ENCODE peak calls at places on chromosomes 5 and 9, in eight cellular contexts. G is GM12865; X is tibial artery; T is naive thymus-derived CD4-positive, alpha-beta T cell; R is heart left ventricle; I is foreskin fibroblast; O is esophagus squamous epithelium; M is choroid plexus epithelial cell. Y is an unnamed sample.

GRCh38 chr5:75023368-75024159 is 28.8 kb downstream of the GCNT4 start:
- DNase-seq in G (no peak), T (peak), X (no peak), R (no peak), M (peak), I (no peak), O (no peak), Y (peak)

GRCh38 chr5:111153483-111153882 is 61.3 kb downstream of the WDR36 start:
- DNase-seq in R (no peak), G (no peak), M (no peak), I (no peak), T (no peak), O (no peak), X (no peak), Y (no peak)

GRCh38 chr5:956941-957729 is 51.5 kb upstream of the NKD2 start:
- DNase-seq in T (no peak), G (peak), M (peak), I (peak), O (no peak), R (no peak), X (no peak), Y (peak)

GRCh38 chr5:42531611-42532010 is 108.4 kb downstream of the GHR start:
- DNase-seq in O (no peak), T (no peak), G (no peak), X (no peak), I (peak), R (no peak), M (no peak), Y (no peak)

GRCh38 chr5:34703767-34704324 is 47.7 kb downstream of the RAI14 start:
- DNase-seq in O (no peak), M (no peak), G (no peak), I (no peak), R (no peak), T (no peak), X (no peak), Y (no peak)

GRCh38 chr5:77893225-77893860 is 117.2 kb upstream of the TBCA start:
- DNase-seq in I (peak), T (no peak), X (no peak), G (no peak), O (no peak), M (peak), R (no peak), Y (no peak)

GRCh38 chr9:114925672-114926071 is 4.7 kb downstream of the TNFSF8 start:
- DNase-seq in R (no peak), T (no peak), M (no peak), G (no peak), I (no peak), X (no peak), O (no peak), Y (no peak)

GRCh38 chr9:18610956-18611355 is 137.0 kb downstream of the ADAMTSL1 start:
- DNase-seq in G (no peak), R (no peak), T (no peak), X (no peak), O (no peak), M (peak), I (no peak), Y (no peak)

GRCh38 chr5:173925449-173926071 is 37.4 kb downstream of the CPEB4 start:
- DNase-seq in X (peak), O (no peak), I (peak), M (peak), G (peak), T (peak), R (peak), Y (peak)

GRCh38 chr5:80569086-80569960 is 757 bp downstream of the ANKRD34B start:
- DNase-seq in T (no peak), G (peak), R (no peak), M (no peak), I (peak), O (no peak), X (no peak), Y (no peak)

GRCh38 chr5:157342822-157343402 is 77.0 kb downstream of the CYFIP2 start:
- DNase-seq in O (no peak), M (peak), T (peak), R (no peak), X (no peak), I (peak), G (peak), Y (no peak)

GRCh38 chr9:37730256-37730655 is 23.3 kb upstream of the TRMT10B start:
- DNase-seq in G (no peak), X (no peak), R (no peak), M (peak), O (no peak), I (peak), T (no peak), Y (no peak)

GRCh38 chr5:21154526-21154925 is 1166.5 kb upstream of the CDH18 start:
- DNase-seq in O (no peak), X (no peak), I (no peak), M (no peak), T (no peak), G (no peak), R (no peak), Y (no peak)

GRCh38 chr5:10913846-10914245 is 152.8 kb upstream of the DAP start:
- DNase-seq in R (no peak), O (no peak), X (no peak), T (no peak), I (peak), M (peak), G (peak), Y (no peak)

GRCh38 chr9:99660191-99660636 is 161.5 kb upstream of the NR4A3 start:
- DNase-seq in R (no peak), I (no peak), X (peak), O (no peak), G (peak), T (no peak), M (no peak), Y (no peak)

GRCh38 chr5:61744690-61745619 is 412.9 kb downstream of the ZSWIM6 start:
- DNase-seq in T (no peak), I (no peak), X (no peak), R (no peak), G (no peak), M (no peak), O (no peak), Y (peak)

GRCh38 chr5:159034083-159034824 is 65.5 kb downstream of the EBF1 start:
- DNase-seq in M (peak), G (peak), I (peak), T (no peak), O (no peak), X (no peak), R (no peak), Y (no peak)

DNA sequence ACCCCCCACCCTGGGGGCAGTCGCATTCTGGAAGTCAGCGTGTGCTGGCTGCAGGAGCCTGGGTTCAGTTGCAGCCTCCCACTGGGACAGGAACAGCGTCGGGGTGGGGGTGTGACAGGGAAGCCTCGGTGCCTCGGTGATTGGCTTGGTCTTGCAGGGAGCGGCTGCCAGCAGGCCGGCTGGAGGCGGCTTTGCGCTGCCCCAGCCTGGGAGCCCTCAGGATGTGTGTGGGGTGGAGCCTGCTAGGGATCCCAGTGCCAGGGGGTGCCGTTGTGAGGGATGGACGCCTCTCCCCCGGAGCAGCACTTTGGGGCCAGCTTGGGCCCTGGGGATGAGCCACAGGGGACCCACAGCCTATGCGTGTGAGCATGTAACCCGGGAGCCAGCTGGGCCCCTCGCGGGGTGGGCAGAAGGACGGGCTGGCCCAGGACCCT is 101.3 kb downstream of the RGS3 start:
- DNase-seq in O (no peak), I (peak), X (peak), R (peak), G (no peak), T (no peak), M (peak), Y (no peak)
- H3K4me3 ChIP-seq in O (peak), I (peak), X (peak), R (peak), G (no peak), T (no peak), M (peak), Y (no peak)

DNA sequence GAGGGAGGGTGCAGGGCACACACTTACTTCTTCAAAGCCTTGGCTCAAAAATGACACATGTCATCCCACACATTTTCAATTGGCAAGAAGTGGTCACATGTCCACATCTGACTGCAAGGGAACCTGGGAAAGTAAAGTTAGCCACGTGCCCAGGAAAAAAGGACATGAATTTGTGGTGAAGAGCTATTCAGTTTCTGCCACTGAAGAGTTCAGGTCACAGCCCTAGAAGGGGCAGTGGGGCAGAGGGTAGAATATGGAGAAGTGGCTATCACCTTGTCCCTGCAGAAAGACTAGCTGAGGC is 1.9 kb upstream of the RGS14 start:
- DNase-seq in G (no peak), O (no peak), R (no peak), M (no peak), T (no peak), I (no peak), X (no peak), Y (no peak)
- H3K4me3 ChIP-seq in G (no peak), O (no peak), R (no peak), M (no peak), T (no peak), I (no peak), X (no peak), Y (no peak)

DNA sequence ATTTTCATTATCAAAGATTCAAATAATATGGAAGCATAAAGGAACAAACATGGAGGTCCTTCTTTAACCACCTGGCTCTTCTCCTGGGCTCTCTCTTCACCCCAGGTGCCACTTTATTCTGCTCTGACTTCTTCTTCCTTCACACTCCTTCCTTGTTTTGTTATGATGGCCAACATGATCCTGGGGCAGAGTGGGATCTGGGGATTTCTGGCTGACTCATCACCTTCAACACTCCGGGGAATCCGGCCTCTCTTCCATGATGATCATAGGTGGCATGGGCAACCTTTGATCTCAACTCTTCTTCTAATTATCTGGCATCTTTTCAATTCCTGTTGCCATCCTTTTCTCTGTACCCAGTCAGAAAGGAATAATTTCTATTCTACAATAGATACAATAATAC is 62.1 kb upstream of the TRPC7 start:
- DNase-seq in G (no peak), X (no peak), O (no peak), I (no peak), R (no peak), T (no peak), M (no peak), Y (no peak)
- H3K4me3 ChIP-seq in G (no peak), X (no peak), O (no peak), I (no peak), R (no peak), T (no peak), M (no peak), Y (no peak)

GRCh38 chr5:143443330-143443729 is 39.8 kb upstream of the NR3C1 start:
- DNase-seq in O (no peak), R (no peak), I (no peak), G (no peak), M (no peak), X (no peak), T (no peak), Y (no peak)

GRCh38 chr5:143447983-143448382 is 44.5 kb upstream of the NR3C1 start:
- DNase-seq in O (no peak), T (no peak), I (no peak), R (no peak), G (no peak), M (no peak), X (no peak), Y (no peak)

GRCh38 chr5:143448518-143448917 is 45.0 kb upstream of the NR3C1 start:
- DNase-seq in I (no peak), G (peak), O (no peak), X (no peak), M (no peak), R (no peak), T (no peak), Y (no peak)

GRCh38 chr5:143446535-143447226 is 43.2 kb upstream of the NR3C1 start:
- DNase-seq in M (no peak), I (no peak), T (no peak), O (no peak), X (no peak), G (peak), R (no peak), Y (no peak)

DNA sequence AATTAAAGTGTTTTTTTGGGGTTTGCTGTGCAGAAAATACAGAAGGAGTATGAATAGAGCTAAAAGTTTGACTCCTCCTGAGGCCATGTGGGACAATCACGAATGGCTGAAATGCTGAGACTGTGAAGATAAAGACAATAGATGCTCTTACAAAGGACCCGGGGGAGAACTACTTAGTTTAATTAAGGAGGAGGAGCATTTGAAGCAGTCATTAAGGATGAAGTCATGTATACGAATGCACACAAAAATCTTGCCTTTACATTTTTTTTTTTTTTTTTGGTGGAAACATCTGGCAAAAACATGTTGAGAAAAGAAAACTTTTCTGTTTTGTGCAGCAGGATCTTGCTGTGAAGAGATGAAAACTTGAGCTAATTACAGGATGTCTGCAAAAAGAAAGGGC is 42.2 kb upstream of the NR3C1 start:
- DNase-seq in T (no peak), X (no peak), G (no peak), O (no peak), R (no peak), M (peak), I (peak), Y (no peak)
- H3K4me3 ChIP-seq in T (no peak), X (no peak), G (no peak), O (no peak), R (no peak), M (no peak), I (no peak), Y (no peak)

GRCh38 chr9:22022396-22022795 is 13.3 kb upstream of the CDKN2B start:
- DNase-seq in X (no peak), R (no peak), O (no peak), T (no peak), I (no peak), G (no peak), M (no peak), Y (no peak)
- H3K4me3 ChIP-seq in X (no peak), R (no peak), O (no peak), T (no peak), I (no peak), G (no peak), M (no peak), Y (no peak)

GRCh38 chr9:86336058-86336457 is 18.2 kb downstream of the TUT7 start:
- DNase-seq in I (no peak), G (no peak), X (no peak), T (no peak), R (no peak), O (no peak), M (no peak), Y (no peak)
- H3K4me3 ChIP-seq in I (no peak), G (no peak), X (no peak), T (no peak), R (no peak), O (no peak), M (no peak), Y (no peak)